ENCODE peak calls at places on chromosomes 4 and X, in six cellular contexts. H is T-helper 1 cell, R is RCC 7860, I is posterior cingulate gyrus, V is NCI-H1105, M is NCI-H1092 treated with DMSO at 0.1 percent for 48 hours. S is an unnamed sample.

GRCh38 chr4:100581337-100581736 is 63.5 kb upstream of the EMCN start:
- DNase-seq in H (no peak), R (no peak), I (peak; percentile 15), V (no peak), M (no peak), S (no peak)

GRCh38 chrX:307261-308111 is 11.1 kb downstream of the GTPBP6 start:
- DNase-seq in H (no peak), R (no peak), I (no peak), V (no peak), M (no peak), S (no peak)

GRCh38 chr4:114558446-114559020 is 40.1 kb upstream of the UGT8 start:
- DNase-seq in H (no peak), R (no peak), I (no peak), V (no peak), M (no peak), S (no peak)

GRCh38 chrX:54885740-54886139 is 34.9 kb upstream of the TRO start:
- DNase-seq in H (no peak), R (no peak), I (no peak), V (no peak), M (no peak), S (no peak)

GRCh38 chrX:39201305-39201990 is 400.2 kb downstream of the MID1IP1 start:
- DNase-seq in H (no peak), R (peak; percentile 63), I (no peak), V (no peak), M (no peak), S (peak; percentile 26)

GRCh38 chr4:122764071-122764807 is 31.7 kb downstream of the BBS12 start:
- DNase-seq in H (no peak), R (peak; percentile 58), I (no peak), V (no peak), M (no peak), S (peak; percentile 27)

GRCh38 chr4:80340036-80340435 is 4.5 kb downstream of the CFAP299 start:
- DNase-seq in H (no peak), R (no peak), I (no peak), V (no peak), M (no peak), S (no peak)

GRCh38 chr4:186684889-186685309 is 38.8 kb downstream of the FAT1 start:
- DNase-seq in H (no peak), R (peak; percentile 43), I (no peak), V (no peak), M (no peak), S (peak; percentile 72)

GRCh38 chr4:142091691-142092182 is 455.4 kb downstream of the IL15 start:
- DNase-seq in H (no peak), R (peak; percentile 94), I (no peak), V (no peak), M (no peak), S (peak; percentile 96)

GRCh38 chr4:81346719-81347118 is 125.0 kb downstream of the RASGEF1B start:
- DNase-seq in H (no peak), R (no peak), I (no peak), V (no peak), M (no peak), S (no peak)

GRCh38 chrX:37997096-37997495 is 9.3 kb upstream of the SYTL5 start:
- DNase-seq in H (no peak), R (no peak), I (no peak), V (no peak), M (no peak), S (no peak)

GRCh38 chr4:5199912-5200311 is 148.6 kb downstream of the STK32B start:
- DNase-seq in H (no peak), R (no peak), I (no peak), V (no peak), M (no peak), S (no peak)

GRCh38 chr4:164997324-164997723 is 19.9 kb upstream of the TRIM61 start:
- DNase-seq in H (no peak), R (no peak), I (no peak), V (no peak), M (no peak), S (no peak)

GRCh38 chr4:165312506-165312905 is 15.0 kb upstream of the MSMO1 start:
- DNase-seq in H (no peak), R (no peak), I (no peak), V (no peak), M (no peak), S (no peak)

GRCh38 chr4:4758708-4759107 is 100.8 kb upstream of the MSX1 start:
- DNase-seq in H (no peak), R (no peak), I (no peak), V (no peak), M (no peak), S (no peak)

GRCh38 chr4:177511611-177512010 is 69.4 kb upstream of the AGA start:
- DNase-seq in H (no peak), R (no peak), I (no peak), V (no peak), M (no peak), S (no peak)

GRCh38 chr4:103011378-103012025 is 8.0 kb downstream of the SLC9B1 start:
- DNase-seq in H (no peak), R (no peak), I (no peak), V (no peak), M (no peak), S (peak; percentile 48)